ENCODE peak calls at places on chromosome 15, in nine cellular contexts. One of them, this sample, is unnamed.

GRCh38 chr15:69644876-69645275 is 192.3 kb downstream of the RPLP1 start:
- DNase-seq in H7: no peak
- DNase-seq in aorta: no peak
- DNase-seq in kidney glomerular epithelial cell: no peak
- DNase-seq in NCI-H510A: no peak
- DNase-seq in NB4: no peak
- DNase-seq in WTC11: no peak
- DNase-seq in RPMI7951: no peak
- DNase-seq in T-helper 17 cell: no peak
- DNase-seq in this sample: no peak

GRCh38 chr15:67110958-67111864 is 45.8 kb downstream of the SMAD3 start:
- DNase-seq in H7: no peak
- DNase-seq in aorta: peak
- DNase-seq in kidney glomerular epithelial cell: no peak
- DNase-seq in NCI-H510A: no peak
- DNase-seq in NB4: no peak
- DNase-seq in WTC11: no peak
- DNase-seq in RPMI7951: no peak
- DNase-seq in T-helper 17 cell: no peak
- DNase-seq in this sample: no peak

GRCh38 chr15:69037977-69038376 is 23.5 kb downstream of the NOX5 start:
- DNase-seq in H7: no peak
- DNase-seq in aorta: no peak
- DNase-seq in kidney glomerular epithelial cell: no peak
- DNase-seq in NCI-H510A: no peak
- DNase-seq in NB4: no peak
- DNase-seq in WTC11: no peak
- DNase-seq in RPMI7951: no peak
- DNase-seq in T-helper 17 cell: no peak
- DNase-seq in this sample: no peak

GRCh38 chr15:91168457-91168856 is 68.4 kb downstream of the SV2B start:
- DNase-seq in H7: no peak
- DNase-seq in aorta: no peak
- DNase-seq in kidney glomerular epithelial cell: no peak
- DNase-seq in NCI-H510A: no peak
- DNase-seq in NB4: no peak
- DNase-seq in WTC11: no peak
- DNase-seq in RPMI7951: no peak
- DNase-seq in T-helper 17 cell: no peak
- DNase-seq in this sample: no peak

GRCh38 chr15:100008258-100008657 is 275.0 kb upstream of the LYSMD4 start:
- DNase-seq in H7: no peak
- DNase-seq in aorta: no peak
- DNase-seq in kidney glomerular epithelial cell: no peak
- DNase-seq in NCI-H510A: no peak
- DNase-seq in NB4: no peak
- DNase-seq in WTC11: no peak
- DNase-seq in RPMI7951: peak
- DNase-seq in T-helper 17 cell: no peak
- DNase-seq in this sample: no peak

GRCh38 chr15:36185438-36185837 is 394.0 kb upstream of the CDIN1 start:
- DNase-seq in H7: no peak
- DNase-seq in aorta: no peak
- DNase-seq in kidney glomerular epithelial cell: no peak
- DNase-seq in NCI-H510A: no peak
- DNase-seq in NB4: no peak
- DNase-seq in WTC11: no peak
- DNase-seq in RPMI7951: no peak
- DNase-seq in T-helper 17 cell: no peak
- DNase-seq in this sample: no peak

GRCh38 chr15:28977377-28978010 is 91.7 kb downstream of the APBA2 start:
- DNase-seq in H7: no peak
- DNase-seq in aorta: no peak
- DNase-seq in kidney glomerular epithelial cell: peak
- DNase-seq in NCI-H510A: no peak
- DNase-seq in NB4: no peak
- DNase-seq in WTC11: no peak
- DNase-seq in RPMI7951: peak
- DNase-seq in T-helper 17 cell: no peak
- DNase-seq in this sample: no peak

GRCh38 chr15:47675735-47676134 is 41.6 kb upstream of the SEMA6D start:
- DNase-seq in H7: peak
- DNase-seq in aorta: no peak
- DNase-seq in kidney glomerular epithelial cell: no peak
- DNase-seq in NCI-H510A: no peak
- DNase-seq in NB4: no peak
- DNase-seq in WTC11: no peak
- DNase-seq in RPMI7951: no peak
- DNase-seq in T-helper 17 cell: no peak
- DNase-seq in this sample: no peak

GRCh38 chr15:31977812-31978662 is 52.3 kb upstream of the CHRNA7 start:
- DNase-seq in H7: peak
- DNase-seq in aorta: peak
- DNase-seq in kidney glomerular epithelial cell: peak
- DNase-seq in NCI-H510A: peak
- DNase-seq in NB4: peak
- DNase-seq in WTC11: peak
- DNase-seq in RPMI7951: peak
- DNase-seq in T-helper 17 cell: peak
- DNase-seq in this sample: no peak

GRCh38 chr15:64466408-64467116 is 6.2 kb downstream of the ZNF609 start:
- DNase-seq in H7: peak
- DNase-seq in aorta: no peak
- DNase-seq in kidney glomerular epithelial cell: no peak
- DNase-seq in NCI-H510A: no peak
- DNase-seq in NB4: no peak
- DNase-seq in WTC11: no peak
- DNase-seq in RPMI7951: no peak
- DNase-seq in T-helper 17 cell: no peak
- DNase-seq in this sample: no peak

This sample was measured in DMS153.